ENCODE peak calls at places on chromosomes 7 and 10, in four cellular contexts. O is HepG2, K is GM12878, G is K562. D is an unnamed sample.

GRCh38 chr10:72563327-72563932 is 62.4 kb downstream of the MICU1 start:
- DNase-seq in G (no peak), O (no peak), K (peak), D (no peak)

GRCh38 chr7:7707756-7708310 is 10.6 kb downstream of the RPA3 start:
- DNase-seq in K (no peak), G (no peak), O (peak), D (no peak)

GRCh38 chr10:35400600-35401268 is 64.4 kb downstream of the CCNY start:
- DNase-seq in K (no peak), G (no peak), O (no peak), D (no peak)

GRCh38 chr7:1922071-1922869 is 252.2 kb downstream of the ELFN1 start:
- DNase-seq in K (no peak), G (no peak), O (no peak), D (no peak)

GRCh38 chr10:63466168-63466935 is 575 bp upstream of the JMJD1C start:
- DNase-seq in G (peak), K (no peak), O (peak), D (peak)

GRCh38 chr7:96330193-96330592 is 8.3 kb upstream of the SLC25A13 start:
- DNase-seq in G (no peak), O (no peak), K (no peak), D (no peak)

GRCh38 chr10:43264324-43264986 is 2.4 kb downstream of the RASGEF1A start:
- DNase-seq in K (no peak), O (no peak), G (no peak), D (peak)

GRCh38 chr7:26398436-26399308 is 107.0 kb downstream of the SNX10 start:
- DNase-seq in O (no peak), G (peak), K (peak), D (peak)

GRCh38 chr10:28991738-28992270 is 297.1 kb upstream of the LYZL1 start:
- DNase-seq in O (peak), K (no peak), G (peak), D (peak)

GRCh38 chr10:128326851-128327250 is 200.6 kb upstream of the MKI67 start:
- DNase-seq in O (no peak), G (no peak), K (no peak), D (no peak)

GRCh38 chr10:74011762-74012161 is 13.8 kb downstream of the VCL start:
- DNase-seq in O (no peak), K (no peak), G (peak), D (no peak)

GRCh38 chr7:159022238-159022993 is 122.3 kb downstream of the VIPR2 start:
- DNase-seq in O (no peak), K (no peak), G (peak), D (no peak)

GRCh38 chr10:132193907-132194552 is 7.3 kb downstream of the DPYSL4 start:
- DNase-seq in G (peak), K (no peak), O (peak), D (no peak)

GRCh38 chr10:47095848-47096612 is 184.8 kb downstream of the PTPN20 start:
- DNase-seq in O (no peak), G (peak), K (no peak), D (no peak)

GRCh38 chr7:27590421-27590820 is 72.3 kb downstream of the HIBADH start:
- DNase-seq in G (no peak), O (no peak), K (no peak), D (no peak)

GRCh38 chr10:59299933-59300332 is 62.4 kb downstream of the FAM13C start:
- DNase-seq in K (no peak), O (no peak), G (no peak), D (no peak)

GRCh38 chr10:59301067-59301674 is 61.2 kb downstream of the FAM13C start:
- DNase-seq in K (no peak), G (no peak), O (no peak), D (no peak)

GRCh38 chr10:59300386-59300785 is 62.0 kb downstream of the FAM13C start:
- DNase-seq in O (no peak), K (no peak), G (no peak), D (no peak)

GRCh38 chr10:59303018-59303417 is 59.3 kb downstream of the FAM13C start:
- DNase-seq in K (no peak), O (no peak), G (no peak), D (no peak)

DNA sequence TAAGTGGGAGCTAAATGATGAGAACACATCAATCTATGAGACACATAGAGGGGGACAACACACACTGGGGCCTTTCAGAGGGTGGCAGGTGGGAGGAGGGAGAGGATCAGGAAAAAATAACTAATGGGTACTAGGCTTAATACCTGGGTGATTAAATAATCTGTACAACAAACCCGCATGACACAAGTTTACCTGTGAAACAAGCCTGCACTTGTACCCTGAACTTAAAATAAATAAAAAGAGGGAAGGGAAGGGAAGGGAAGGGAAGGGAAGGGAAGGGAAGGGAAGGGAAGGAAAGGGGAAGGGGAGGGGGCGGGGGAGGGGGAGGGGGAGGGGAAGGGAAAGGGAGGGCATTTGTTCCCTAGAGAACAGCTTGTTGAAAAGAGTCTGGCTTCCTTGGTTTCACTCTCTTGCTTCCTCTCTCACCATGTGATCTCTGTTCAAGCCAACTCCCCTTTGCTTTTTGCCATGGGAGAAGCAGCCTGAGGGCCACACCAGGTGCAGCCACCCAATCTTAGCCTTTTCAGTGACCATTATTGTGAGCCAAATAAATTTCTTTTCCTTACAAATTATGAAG is 57.7 kb downstream of the FAM13C start:
- DNase-seq in K (no peak), O (no peak), G (no peak), D (no peak)
- TF ChIP-seq TARDBP in K (no peak), O (no peak), G (no peak), D (no peak)

GRCh38 chr10:106559442-106559841 is 605.1 kb downstream of the SORCS1 start:
- DNase-seq in K (no peak), G (no peak), O (no peak), D (no peak)
- TF ChIP-seq FOXK2 in K (no peak), G (no peak), O (no peak), D (no peak)

GRCh38 chr7:47418910-47419309 is 163.0 kb downstream of the TNS3 start:
- DNase-seq in G (no peak), K (no peak), O (no peak), D (no peak)
- TF ChIP-seq TARDBP in G (no peak), K (no peak), O (no peak), D (no peak)

GRCh38 chr7:152544481-152544927 is 108.7 kb upstream of the KMT2C start:
- DNase-seq in K (no peak), O (no peak), G (no peak), D (no peak)
- TF ChIP-seq FOXK2 in K (no peak), O (no peak), G (no peak), D (no peak)

GRCh38 chr7:91264924-91265681 is 870 bp downstream of the FZD1 start:
- DNase-seq in K (no peak), O (no peak), G (peak), D (peak)
- TF ChIP-seq TARDBP in K (no peak), O (no peak), G (no peak), D (no peak)

DNA sequence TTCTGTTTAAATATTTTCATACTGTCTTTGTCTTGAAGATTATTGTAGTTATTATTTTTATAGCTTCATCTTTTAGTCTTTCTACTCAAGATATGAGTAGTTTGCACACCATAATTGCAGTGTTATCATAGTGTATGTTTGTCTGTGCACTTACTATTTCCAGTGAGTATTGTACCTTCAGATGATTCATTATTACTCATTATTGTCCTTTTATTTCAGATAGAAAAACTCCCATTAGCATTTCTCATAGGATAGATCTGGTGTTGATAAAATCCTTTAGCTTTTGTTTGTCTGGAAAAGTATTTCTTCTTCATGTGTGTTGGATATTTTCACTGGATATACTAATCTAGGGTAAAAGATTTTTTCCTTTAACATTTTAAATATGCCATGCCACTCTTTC is 646.2 kb upstream of the GRM3 start:
- DNase-seq in K (no peak), G (no peak), O (no peak), D (no peak)
- TF ChIP-seq FOXK2 in K (no peak), G (no peak), O (no peak), D (no peak)

DNA sequence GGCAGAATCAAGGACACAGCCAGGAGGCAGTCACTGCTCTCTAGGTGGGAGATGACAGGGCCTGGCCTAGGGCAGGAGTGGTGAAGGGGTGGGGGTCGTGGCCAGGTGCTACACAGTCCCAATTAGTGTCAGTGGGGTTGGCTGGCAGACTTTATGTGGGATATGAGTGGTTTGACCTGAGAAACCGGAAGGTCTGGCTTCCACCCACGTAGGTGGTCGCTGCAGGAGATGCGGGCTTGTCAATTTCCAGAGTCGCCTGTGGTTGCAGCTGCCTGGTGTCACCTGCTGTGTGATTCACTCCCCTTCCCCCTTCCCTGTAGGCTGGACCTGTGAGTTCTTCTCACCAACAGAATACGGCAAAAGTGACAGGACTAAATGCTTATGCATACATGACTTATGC is 124.3 kb downstream of the KLF6 start:
- DNase-seq in O (no peak), K (no peak), G (no peak), D (no peak)
- TF ChIP-seq TARDBP in O (no peak), K (no peak), G (no peak), D (no peak)

GRCh38 chr10:18615618-18616017 is 35.8 kb downstream of the NSUN6 start:
- DNase-seq in G (no peak), O (peak), K (no peak), D (no peak)
- TF ChIP-seq FOXK2 in G (no peak), O (no peak), K (no peak), D (no peak)

D was measured in HEK293T.